ENCODE peak calls at places on chromosomes 13 and 19, in four cellular contexts. I is heart left ventricle, T is cardiac fibroblast, V is upper lobe of right lung. C is an unnamed sample.

GRCh38 chr19:9040131-9040530 is 29.9 kb upstream of the MUC16 start:
- DNase-seq in V (no peak), T (no peak), I (no peak), C (no peak)

GRCh38 chr13:113860051-113860471 is 3.8 kb downstream of the GAS6 start:
- DNase-seq in I (no peak), T (no peak), V (no peak), C (no peak)

GRCh38 chr19:53994811-53995210 is 3.4 kb downstream of the CACNG6 start:
- DNase-seq in T (no peak), I (no peak), V (no peak), C (no peak)

GRCh38 chr13:45731455-45731854 is 29.3 kb downstream of the CBY2 start:
- DNase-seq in T (no peak), V (no peak), I (no peak), C (no peak)

GRCh38 chr19:39199025-39199424 is 2.3 kb downstream of the NCCRP1 start:
- DNase-seq in T (peak), V (peak), I (no peak), C (no peak)

GRCh38 chr13:67308004-67308772 is 78.1 kb upstream of the PCDH9 start:
- DNase-seq in V (no peak), I (no peak), T (no peak), C (no peak)

GRCh38 chr13:90107658-90108057 is 1239.8 kb upstream of the MIR17HG start:
- DNase-seq in V (no peak), T (no peak), I (no peak), C (no peak)

GRCh38 chr19:35757231-35757748 is 461 bp upstream of the HSPB6 start:
- DNase-seq in V (peak), T (peak), I (peak), C (no peak)

GRCh38 chr19:53908106-53908932 is 759 bp upstream of the CACNG7 start:
- DNase-seq in I (no peak), T (peak), V (no peak), C (no peak)

GRCh38 chr13:83796364-83796763 is 85.9 kb downstream of the SLITRK1 start:
- DNase-seq in T (no peak), I (no peak), V (no peak), C (no peak)

GRCh38 chr19:8396563-8397203 is 6.5 kb downstream of the RAB11B start:
- DNase-seq in I (peak), T (peak), V (peak), C (peak)

GRCh38 chr19:21569497-21569870 is 64.1 kb downstream of the ZNF429 start:
- DNase-seq in T (peak), I (no peak), V (peak), C (peak)

GRCh38 chr13:77745784-77746183 is 48.3 kb downstream of the SLAIN1 start:
- DNase-seq in I (no peak), V (no peak), T (no peak), C (no peak)

GRCh38 chr19:32469796-32470195 is 64.2 kb downstream of the DPY19L3 start:
- DNase-seq in I (no peak), T (no peak), V (no peak), C (no peak)

GRCh38 chr19:33063356-33064116 is 1.2 kb downstream of the RHPN2 start:
- DNase-seq in I (peak), T (peak), V (no peak), C (peak)

GRCh38 chr13:113428871-113429607 is 24.2 kb downstream of the ADPRHL1 start:
- DNase-seq in T (no peak), I (no peak), V (no peak), C (no peak)

GRCh38 chr13:30334663-30335386 is 27.5 kb upstream of the KATNAL1 start:
- DNase-seq in T (no peak), V (no peak), I (no peak), C (no peak)

GRCh38 chr19:406999-407491 is 1.9 kb downstream of the C2CD4C start:
- DNase-seq in T (no peak), V (no peak), I (no peak), C (no peak)

GRCh38 chr13:100382787-100383186 is 205.8 kb downstream of the GGACT start:
- DNase-seq in T (peak), I (no peak), V (no peak), C (no peak)

GRCh38 chr13:40537146-40537895 is 129.1 kb downstream of the FOXO1 start:
- DNase-seq in I (no peak), V (no peak), T (no peak), C (no peak)

GRCh38 chr13:51797664-51798488 is 6.1 kb downstream of the DHRS12 start:
- DNase-seq in V (no peak), T (peak), I (no peak), C (no peak)

GRCh38 chr19:15241259-15241658 is 9.0 kb upstream of the EPHX3 start:
- DNase-seq in V (no peak), I (no peak), T (no peak), C (no peak)

GRCh38 chr13:41942462-41943094 is 18.3 kb downstream of the VWA8 start:
- DNase-seq in T (peak), V (no peak), I (no peak), C (no peak)

DNA sequence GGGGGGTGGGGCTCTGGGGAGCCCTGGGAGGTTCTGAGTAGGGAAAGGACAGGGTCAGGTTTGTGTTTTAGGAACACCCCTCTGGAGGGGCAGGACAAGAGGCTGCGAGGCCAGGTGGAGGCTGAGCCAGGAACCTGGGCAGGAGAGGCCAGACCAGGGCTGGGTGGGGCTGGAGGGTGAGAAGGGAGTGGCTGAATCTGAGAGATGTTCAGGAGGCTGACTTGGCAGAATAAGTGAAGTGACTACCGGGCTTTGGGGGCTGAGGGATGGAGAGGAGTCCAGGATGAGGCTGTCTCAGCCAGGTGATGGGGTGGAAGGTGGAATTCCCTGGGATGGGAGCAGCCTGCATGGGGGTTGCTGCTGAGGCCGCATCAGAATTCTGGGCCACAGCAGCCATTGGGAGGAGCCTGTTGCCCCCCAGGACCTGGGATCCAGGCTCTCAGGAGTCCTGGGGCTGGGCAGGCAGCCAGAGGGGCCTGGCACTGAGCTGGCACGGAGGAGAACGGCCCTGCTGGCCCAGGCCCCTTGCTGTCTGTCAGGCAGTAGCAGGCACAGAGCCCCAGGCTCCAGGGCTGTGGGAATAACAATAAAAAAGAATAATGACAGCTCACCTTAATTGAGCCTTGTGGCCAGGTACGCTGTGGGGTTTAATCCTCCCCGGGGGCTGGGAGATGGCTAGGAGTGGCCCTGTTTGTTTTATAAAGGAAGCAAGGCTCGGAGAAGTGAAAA is 3.3 kb downstream of the PPP5C start:
- DNase-seq in I (no peak), V (no peak), T (no peak), C (no peak)
- H3K4me3 ChIP-seq in I (peak), V (peak), T (no peak), C (peak)

GRCh38 chr13:44266305-44266704 is 107.3 kb upstream of the SERP2 start:
- DNase-seq in T (no peak), V (no peak), I (no peak), C (no peak)
- H3K4me3 ChIP-seq in T (no peak), V (no peak), I (no peak), C (no peak)

GRCh38 chr13:50080158-50080855 is 65.1 kb downstream of the KCNRG start:
- DNase-seq in I (no peak), T (peak), V (no peak), C (no peak)

GRCh38 chr13:50081106-50081898 is 66.1 kb downstream of the KCNRG start:
- DNase-seq in T (no peak), I (peak), V (peak), C (peak)

GRCh38 chr13:50079278-50080157 is 64.3 kb downstream of the KCNRG start:
- DNase-seq in V (no peak), T (no peak), I (no peak), C (no peak)

GRCh38 chr13:50080856-50081105 is 65.5 kb downstream of the KCNRG start:
- DNase-seq in V (no peak), I (no peak), T (peak), C (no peak)

GRCh38 chr13:50078512-50079277 is 63.5 kb downstream of the KCNRG start:
- DNase-seq in T (no peak), I (no peak), V (no peak), C (no peak)
- H3K4me3 ChIP-seq in T (peak), I (peak), V (peak), C (peak)

GRCh38 chr19:13039211-13039789 is 44.0 kb downstream of the NFIX start:
- DNase-seq in I (no peak), V (no peak), T (no peak), C (no peak)

GRCh38 chr19:13040916-13041292 is 45.6 kb downstream of the NFIX start:
- DNase-seq in V (no peak), T (no peak), I (no peak), C (no peak)

GRCh38 chr19:13038306-13039210 is 43.3 kb downstream of the NFIX start:
- DNase-seq in T (no peak), I (no peak), V (no peak), C (no peak)

GRCh38 chr19:13042443-13043130 is 47.3 kb downstream of the NFIX start:
- DNase-seq in T (peak), I (no peak), V (no peak), C (no peak)

DNA sequence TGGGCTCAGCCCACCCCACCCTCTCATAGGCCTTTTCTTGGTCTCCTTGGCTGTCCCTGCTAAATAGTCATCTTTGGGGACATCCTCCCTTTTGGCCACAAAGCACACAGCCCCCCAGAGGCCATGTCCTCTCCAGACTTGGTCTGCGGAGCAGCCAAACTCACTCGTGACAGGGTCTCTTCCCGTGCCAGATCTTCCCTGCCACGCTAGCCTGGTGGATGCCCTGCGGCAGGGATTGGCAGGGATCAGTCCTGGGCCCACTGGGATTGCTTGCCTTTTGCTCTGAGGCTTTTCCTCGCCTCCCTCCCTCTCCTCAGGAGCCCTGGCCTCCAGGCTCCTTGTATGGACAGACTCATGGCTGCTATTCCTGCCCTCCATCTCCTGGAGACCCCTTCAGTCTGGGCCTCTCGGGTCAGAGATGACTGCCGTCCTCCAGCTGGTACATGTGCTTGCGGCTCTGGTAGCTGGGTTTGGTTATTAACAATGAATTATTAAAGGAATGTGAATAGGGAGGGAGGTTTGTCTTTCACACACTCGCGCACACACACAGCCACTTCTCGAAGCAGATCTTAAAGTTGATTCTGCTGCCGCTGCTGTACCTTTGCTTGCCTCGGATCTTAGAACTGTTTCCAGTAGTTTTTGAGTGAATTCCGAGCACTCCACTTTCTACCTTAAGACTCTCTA is 45.1 kb downstream of the NFIX start:
- DNase-seq in V (no peak), T (no peak), I (no peak), C (no peak)
- H3K4me3 ChIP-seq in V (no peak), T (no peak), I (no peak), C (no peak)

GRCh38 chr19:4031420-4031819 is 23.9 kb downstream of the PIAS4 start:
- DNase-seq in V (no peak), I (no peak), T (no peak), C (no peak)

GRCh38 chr19:4030981-4031380 is 23.4 kb downstream of the PIAS4 start:
- DNase-seq in T (no peak), V (no peak), I (no peak), C (no peak)

GRCh38 chr19:4029247-4029614 is 21.7 kb downstream of the PIAS4 start:
- DNase-seq in T (no peak), I (no peak), V (no peak), C (no peak)

GRCh38 chr19:4032436-4032835 is 24.9 kb downstream of the PIAS4 start:
- DNase-seq in I (no peak), V (peak), T (no peak), C (no peak)

DNA sequence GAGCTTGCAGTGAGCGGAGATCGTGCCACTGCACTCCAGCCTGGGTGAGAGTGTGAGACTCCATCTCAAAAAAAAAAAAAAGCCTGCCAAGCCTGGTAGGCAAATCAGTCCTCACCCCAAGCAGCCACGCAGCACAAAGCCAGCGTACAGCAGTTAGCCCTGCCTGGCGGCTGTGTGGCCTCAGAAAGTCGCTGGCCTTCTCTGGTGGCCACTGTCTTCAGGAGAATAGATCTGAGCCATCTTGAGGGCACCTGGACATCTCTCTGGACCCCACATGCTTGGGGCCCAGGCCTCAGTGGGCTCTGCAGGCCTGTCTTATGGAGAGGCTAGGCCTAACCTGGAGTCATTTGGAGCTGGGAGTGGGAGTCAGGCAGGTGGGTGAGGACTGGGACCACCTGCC is 23.0 kb downstream of the PIAS4 start:
- DNase-seq in V (peak), I (no peak), T (no peak), C (no peak)
- H3K4me3 ChIP-seq in V (no peak), I (no peak), T (no peak), C (no peak)

DNA sequence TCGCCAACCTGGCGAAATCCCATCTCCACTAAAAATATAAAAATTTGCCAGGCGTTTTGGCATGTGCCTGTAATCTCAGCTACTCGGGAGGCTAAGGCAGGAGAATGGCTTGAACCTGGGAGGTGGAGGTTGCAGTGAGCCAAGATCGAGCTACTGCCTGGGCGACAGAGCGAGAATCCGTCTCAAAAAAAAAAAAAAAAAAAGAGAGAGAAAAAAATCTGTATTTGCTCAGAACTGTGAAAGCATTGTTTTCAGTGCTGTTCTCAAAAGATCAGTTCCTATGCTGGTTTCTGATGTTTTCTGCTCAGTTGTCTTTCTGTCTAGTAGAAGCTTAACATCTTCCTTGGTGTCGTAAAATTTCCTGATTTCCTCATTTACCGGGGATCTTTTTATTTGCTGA is 2.5 kb downstream of the SF3A2 start:
- DNase-seq in I (no peak), T (no peak), V (no peak), C (no peak)
- H3K4me3 ChIP-seq in I (peak), T (peak), V (peak), C (peak)

GRCh38 chr13:95553614-95554385 is 1.3 kb downstream of the CLDN10 start:
- DNase-seq in V (no peak), T (no peak), I (no peak), C (peak)

GRCh38 chr13:95564091-95564490 is 11.6 kb downstream of the CLDN10 start:
- DNase-seq in V (no peak), T (peak), I (no peak), C (no peak)

GRCh38 chr13:95556981-95557380 is 4.5 kb downstream of the CLDN10 start:
- DNase-seq in T (no peak), I (no peak), V (no peak), C (no peak)

GRCh38 chr13:95560387-95560786 is 7.9 kb downstream of the CLDN10 start:
- DNase-seq in I (no peak), T (no peak), V (no peak), C (no peak)

GRCh38 chr13:95559100-95559499 is 6.6 kb downstream of the CLDN10 start:
- DNase-seq in T (no peak), I (no peak), V (no peak), C (no peak)
- H3K4me3 ChIP-seq in T (no peak), I (no peak), V (no peak), C (no peak)

DNA sequence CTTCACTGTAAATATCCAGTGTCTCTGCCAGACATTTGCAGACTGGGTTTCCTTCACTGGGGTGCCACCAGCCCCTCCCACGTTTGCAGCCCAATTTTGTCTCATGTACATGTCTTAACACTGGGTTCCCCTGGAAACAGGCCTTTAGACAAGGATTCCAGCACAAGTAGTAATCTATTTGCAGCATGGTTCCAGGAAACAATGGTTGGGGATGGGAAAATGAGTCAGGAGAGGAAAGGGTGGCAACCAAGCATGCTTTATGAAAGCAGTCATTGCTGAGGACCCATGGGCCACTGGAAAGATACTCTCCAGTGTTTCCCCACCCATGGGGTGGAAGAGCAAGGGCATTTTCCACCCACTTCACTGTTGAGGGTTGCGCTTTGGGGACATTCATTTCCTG is 53.6 kb upstream of the FARP1 start:
- DNase-seq in T (peak), I (no peak), V (no peak), C (no peak)
- H3K4me3 ChIP-seq in T (no peak), I (no peak), V (no peak), C (no peak)

C was measured in lower lobe of right lung.